ENCODE peak calls at places on chromosomes 12 and 14, in nine cellular contexts. W is HS-5; J is cardiac septum; C is GM20000; F is H54; A is activated T-cell treated with anti-CD3 and anti-CD28 coated beads, Interleukin-2, amount 50 U/mL, for 24 hours; S is activated CD4-positive, alpha-beta memory T cell treated with anti-CD3 and anti-CD28 coated beads for 36 hours; X is myocyte; O is testis. T is an unnamed sample.

GRCh38 chr12:132111641-132112304 is 32.3 kb downstream of the DDX51 start:
- DNase-seq in F (no peak), O (peak; percentile 57), A (no peak), W (no peak), C (no peak), S (no peak), J (no peak), X (no peak), T (no peak)

GRCh38 chr12:70644836-70645235 is 7.6 kb upstream of the PTPRB start:
- DNase-seq in C (no peak), J (no peak), S (no peak), X (peak; percentile 42), A (no peak), O (no peak), F (no peak), W (no peak), T (no peak)

GRCh38 chr12:7758346-7758745 is 6.7 kb upstream of the NANOGNB start:
- DNase-seq in C (no peak), W (no peak), S (no peak), F (no peak), A (no peak), O (no peak), X (no peak), J (no peak), T (no peak)

GRCh38 chr12:130224613-130225012 is 62.3 kb downstream of the FZD10 start:
- DNase-seq in O (no peak), F (no peak), J (no peak), X (no peak), S (no peak), C (no peak), W (no peak), A (no peak), T (no peak)

GRCh38 chr14:78700236-78700635 is 530.1 kb downstream of the NRXN3 start:
- DNase-seq in F (no peak), W (no peak), S (no peak), J (no peak), X (no peak), A (no peak), O (no peak), C (no peak), T (no peak)

GRCh38 chr14:90755661-90756304 is 60.4 kb downstream of the TTC7B start:
- DNase-seq in W (no peak), S (peak; percentile 24), J (no peak), F (no peak), C (no peak), X (no peak), O (no peak), A (no peak), T (no peak)

GRCh38 chr12:4918950-4919660 is 9.4 kb downstream of the KCNA1 start:
- DNase-seq in C (no peak), S (no peak), A (no peak), O (no peak), W (no peak), F (no peak), X (peak; percentile 58), J (no peak), T (no peak)

GRCh38 chr12:1885082-1885596 is 33.3 kb downstream of the CACNA2D4 start:
- DNase-seq in X (no peak), C (no peak), O (no peak), F (no peak), S (no peak), J (no peak), W (no peak), A (no peak), T (no peak)

GRCh38 chr14:75299064-75299463 is 20.4 kb downstream of the FOS start:
- DNase-seq in S (no peak), O (peak; percentile 68), W (no peak), X (no peak), A (no peak), F (no peak), C (no peak), J (no peak), T (no peak)